ENCODE peak calls at places on chromosomes 1 and 21, in seven cellular contexts. V, W, N, S, H, K and B are unnamed samples.

GRCh38 chr1:244439391-244440032 is 12.2 kb downstream of the ADSS2 start:
- DNase-seq in W (no peak), V (no peak), S (no peak), N (no peak), H (no peak), K (no peak), B (no peak)

GRCh38 chr1:36151845-36152203 is 2.5 kb upstream of the TRAPPC3 start:
- DNase-seq in N (no peak), V (no peak), W (no peak), S (no peak), K (no peak), H (no peak), B (no peak)

GRCh38 chr1:111593403-111594127 is 26.0 kb upstream of the RAP1A start:
- DNase-seq in S (peak; percentile 30), H (no peak), K (no peak), W (no peak), N (no peak), V (no peak), B (no peak)

GRCh38 chr21:36690637-36691538 is 8.0 kb upstream of the SIM2 start:
- DNase-seq in V (no peak), H (no peak), K (no peak), N (no peak), W (no peak), S (no peak), B (no peak)

GRCh38 chr1:157540160-157540748 is 12.1 kb downstream of the FCRL5 start:
- DNase-seq in S (no peak), N (no peak), W (no peak), K (no peak), H (no peak), V (no peak), B (no peak)

GRCh38 chr1:19384772-19385187 is 72.7 kb downstream of the SLC66A1 start:
- DNase-seq in H (no peak), N (no peak), S (no peak), K (no peak), V (no peak), W (no peak), B (no peak)

GRCh38 chr1:76070538-76070937 is 4.0 kb upstream of the ST6GALNAC3 start:
- DNase-seq in H (no peak), K (no peak), N (no peak), S (no peak), W (no peak), V (no peak), B (no peak)

GRCh38 chr1:54334996-54335395 is 71.2 kb downstream of the SSBP3 start:
- DNase-seq in K (no peak), V (no peak), N (no peak), H (no peak), W (no peak), S (no peak), B (no peak)

GRCh38 chr1:16900771-16901170 is 5.0 kb downstream of the RNU1-2 start:
- DNase-seq in V (no peak), K (no peak), H (no peak), S (no peak), W (no peak), N (no peak), B (no peak)

GRCh38 chr1:43978551-43979260 is at the start of gene B4GALT2:
- DNase-seq in H (peak; percentile 58), W (peak; percentile 55), V (peak; percentile 23), K (no peak), N (no peak), S (no peak), B (peak; percentile 30)

GRCh38 chr21:39386899-39387298 is 38.0 kb upstream of the HMGN1 start:
- DNase-seq in V (no peak), N (no peak), H (no peak), S (no peak), K (no peak), W (no peak), B (no peak)

GRCh38 chr1:99548924-99549605 is 96.8 kb upstream of the PALMD start:
- DNase-seq in K (no peak), H (peak; percentile 82), S (no peak), N (no peak), W (peak; percentile 17), V (peak; percentile 25), B (peak; percentile 15)

GRCh38 chr1:1799716-1800115 is 21.4 kb upstream of the NADK start:
- DNase-seq in K (no peak), S (no peak), V (no peak), H (no peak), N (no peak), W (no peak), B (no peak)
- H3K36me3 ChIP-seq in K (peaks cover 78% of the 10 kb centered on the region), S (peaks cover 44% of the 10 kb centered on the region), V (peaks cover 38% of the 10 kb centered on the region), H (peaks cover 35% of the 10 kb centered on the region), N (peaks cover 37% of the 10 kb centered on the region), W (peaks cover 72% of the 10 kb centered on the region), B (no peaks in the 10 kb centered on the region)

DNA sequence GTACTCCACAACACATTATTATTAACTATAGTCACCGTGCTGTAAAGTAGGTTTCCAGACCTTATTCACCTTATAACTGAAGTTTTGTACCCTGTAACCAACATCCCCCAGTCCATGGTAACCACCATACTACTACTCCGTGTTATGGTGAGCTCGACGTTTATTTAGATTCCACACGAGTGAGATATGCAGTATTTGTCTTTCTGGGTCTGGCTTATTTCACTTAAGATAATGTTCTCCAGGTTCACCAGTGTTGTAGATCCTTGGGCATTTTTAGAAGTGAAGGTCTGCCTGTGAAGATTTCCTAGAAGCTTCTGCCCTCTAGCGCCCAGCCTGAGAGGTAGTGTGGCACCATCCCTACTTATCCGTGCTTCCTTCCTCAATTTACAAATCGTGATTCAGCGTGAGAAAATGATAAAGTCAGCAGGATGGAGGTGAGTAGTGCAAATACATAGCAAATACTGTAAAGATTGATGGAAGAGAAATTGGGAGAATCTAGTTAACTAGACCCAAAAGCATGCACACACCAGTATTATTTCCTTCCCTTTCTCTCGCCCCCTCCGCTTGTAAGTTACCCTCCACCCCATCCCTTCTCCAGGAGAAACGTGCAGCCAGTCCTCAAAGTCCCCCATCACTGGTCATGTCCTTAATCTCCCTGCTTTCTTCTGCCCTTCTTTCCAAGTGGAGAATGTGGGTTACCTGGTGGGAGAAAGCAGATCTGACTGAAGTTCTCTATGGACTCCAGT is 36.0 kb upstream of the DISC1 start:
- DNase-seq in H (peak; percentile 70), K (no peak), V (peak; percentile 51), N (peak; percentile 72), S (no peak), W (peak; percentile 41), B (peak; percentile 31)
- TF ChIP-seq CTCF in H (peak; percentile 85), K (peak; percentile 57), V (peak; percentile 80), N (peak; percentile 76), S (peak; percentile 83), W (peak; percentile 83), B (peak; percentile 60)

GRCh38 chr1:173204693-173205092 is 2.4 kb downstream of the TNFSF4 start:
- DNase-seq in H (no peak), N (no peak), K (no peak), W (no peak), S (no peak), V (no peak), B (no peak)
- H3K4me3 ChIP-seq in H (no peak overlapping the region), N (no peak overlapping the region), K (no peak overlapping the region), W (no peak overlapping the region), S (no peak overlapping the region), V (no peak overlapping the region), B (no peak overlapping the region)

GRCh38 chr1:180041587-180041986 is 87.0 kb downstream of the CEP350 start:
- DNase-seq in H (no peak), S (no peak), W (no peak), K (no peak), N (no peak), V (no peak), B (no peak)

GRCh38 chr1:180042994-180043622 is 88.5 kb downstream of the CEP350 start:
- DNase-seq in H (no peak), S (no peak), K (no peak), V (peak; percentile 78), W (no peak), N (peak; percentile 74), B (no peak)

GRCh38 chr1:180040034-180040433 is 85.4 kb downstream of the CEP350 start:
- DNase-seq in N (no peak), S (no peak), V (peak; percentile 65), H (no peak), W (no peak), K (no peak), B (no peak)

GRCh38 chr1:180046674-180047073 is 92.1 kb downstream of the CEP350 start:
- DNase-seq in H (no peak), V (no peak), W (no peak), N (no peak), K (no peak), S (no peak), B (no peak)

DNA sequence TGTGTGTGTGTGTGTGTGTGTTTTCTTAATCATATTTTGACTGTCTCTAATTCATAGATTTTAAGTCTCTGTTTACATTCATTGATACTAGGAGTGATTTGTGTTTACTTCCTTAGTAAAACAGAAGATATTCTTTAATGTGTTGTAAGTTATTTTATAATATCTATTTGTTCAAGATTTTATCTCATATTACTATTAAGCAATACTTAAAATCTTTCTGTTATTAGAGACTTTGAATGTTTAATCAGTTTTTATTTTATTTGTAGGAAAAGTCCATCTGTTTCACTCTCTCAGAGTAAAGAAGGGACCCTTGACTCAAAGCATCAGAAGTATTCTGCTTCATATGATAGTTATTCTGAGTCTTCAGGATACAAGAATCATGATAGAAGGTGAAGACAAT is 89.2 kb downstream of the CEP350 start:
- DNase-seq in H (no peak), K (no peak), N (no peak), W (no peak), V (no peak), S (no peak), B (no peak)
- H3K36me3 ChIP-seq in H (peaks cover 25% of the 10 kb centered on the region), K (peaks cover 78% of the 10 kb centered on the region), N (peaks cover 7% of the 10 kb centered on the region), W (peaks cover 78% of the 10 kb centered on the region), V (peaks cover 18% of the 10 kb centered on the region), S (peaks cover 9% of the 10 kb centered on the region), B (peaks cover 5% of the 10 kb centered on the region)

DNA sequence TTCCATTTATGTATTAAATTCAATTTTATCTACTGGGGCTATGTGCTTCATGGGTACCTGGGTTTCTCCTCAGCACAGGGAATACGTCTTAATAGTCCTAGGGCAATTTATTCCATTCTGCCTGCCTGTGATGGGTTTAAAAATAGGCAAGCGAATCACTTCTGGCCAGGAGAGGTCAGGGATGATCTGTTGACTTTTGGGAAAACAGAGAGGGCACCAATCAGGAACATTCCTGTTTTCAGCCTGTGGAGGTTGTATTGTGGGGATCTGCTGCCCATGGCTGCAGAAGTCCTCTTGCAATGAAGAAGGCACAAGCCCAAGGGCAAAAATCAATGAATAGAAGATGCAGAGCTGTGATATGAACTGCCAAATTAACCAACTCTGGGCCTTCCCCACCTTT is 303.1 kb downstream of the CTH start:
- DNase-seq in N (no peak), S (no peak), V (no peak), W (no peak), K (no peak), H (no peak), B (no peak)
- TF ChIP-seq CTCF in N (no peak), S (no peak), V (no peak), W (no peak), K (no peak), H (no peak), B (no peak)

GRCh38 chr1:150874455-150875196 is 1.8 kb downstream of the ARNT start:
- DNase-seq in V (no peak), N (no peak), S (no peak), H (no peak), W (no peak), K (no peak), B (no peak)
- H3K4me3 ChIP-seq in V (peak overlapping the region; percentile 12), N (no peak overlapping the region), S (peak overlapping the region; percentile 95), H (peak overlapping the region; percentile 88), W (peak overlapping the region; percentile 93), K (peak overlapping the region; percentile 86), B (peak overlapping the region; percentile 3)

DNA sequence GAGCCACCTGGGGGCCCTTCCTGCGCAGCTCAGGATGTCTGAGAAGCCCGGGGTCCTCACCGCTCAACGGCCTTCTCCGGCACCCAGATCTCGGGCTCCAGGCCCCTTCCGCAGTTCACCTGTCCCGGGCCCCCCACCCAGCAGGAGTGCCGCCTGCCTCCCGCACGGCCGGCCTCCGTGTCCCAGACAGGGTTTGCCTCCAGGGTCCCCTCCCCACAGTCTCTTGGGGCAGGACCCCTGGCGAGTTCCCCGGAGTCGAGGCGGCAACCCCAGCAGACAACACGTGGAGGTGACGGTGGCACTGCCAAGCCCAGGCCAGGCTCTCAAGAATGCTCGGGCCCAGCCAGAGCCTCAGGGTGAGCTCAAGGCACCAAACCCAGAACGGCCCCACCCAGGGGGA is 22.4 kb upstream of the TTLL10 start:
- DNase-seq in S (no peak), W (no peak), V (no peak), H (no peak), N (no peak), K (no peak), B (no peak)
- H3K36me3 ChIP-seq in S (no peaks in the 10 kb centered on the region), W (no peaks in the 10 kb centered on the region), V (no peaks in the 10 kb centered on the region), H (no peaks in the 10 kb centered on the region), N (no peaks in the 10 kb centered on the region), K (no peaks in the 10 kb centered on the region), B (no peaks in the 10 kb centered on the region)